ENCODE peak calls at places on chromosomes 11 and 22, in seven cellular contexts. E is dorsolateral prefrontal cortex, K is ureter, J is fibroblast of lung, Q is endothelial cell, W is NCI-H460, L is lung microvascular endothelial cell. H is an unnamed sample.

GRCh38 chr22:42533638-42533977 is 14.0 kb upstream of the RRP7A start:
- DNase-seq in E (no peak), K (no peak), J (no peak), Q (no peak), W (no peak), L (no peak), H (no peak)

GRCh38 chr22:40332319-40332781 is 13.9 kb upstream of the ADSL start:
- DNase-seq in E (no peak), K (no peak), J (peak; percentile 72), Q (no peak), W (no peak), L (peak; percentile 89), H (peak; percentile 81)

GRCh38 chr22:26646158-26646557 is 11.2 kb upstream of the MIAT start:
- DNase-seq in E (peak; percentile 66), K (no peak), J (no peak), Q (no peak), W (no peak), L (no peak), H (peak; percentile 55)

GRCh38 chr11:122202951-122203456 is 87.0 kb upstream of the BLID start:
- DNase-seq in E (peak; percentile 65), K (peak; percentile 72), J (peak; percentile 81), Q (peak; percentile 82), W (peak; percentile 50), L (peak; percentile 76), H (peak; percentile 71)

GRCh38 chr22:39318507-39319283 is 728 bp downstream of the RPL3 start:
- DNase-seq in E (no peak), K (no peak), J (peak; percentile 18), Q (no peak), W (no peak), L (peak; percentile 67), H (no peak)

GRCh38 chr22:39319284-39320170 is at the start of gene RPL3:
- DNase-seq in E (peak; percentile 97), K (peak; percentile 97), J (peak; percentile 99), Q (peak; percentile 95), W (peak; percentile 95), L (peak; percentile 100), H (peak; percentile 99)

GRCh38 chr11:1916986-1917522 is 2.4 kb upstream of the TNNT3 start:
- DNase-seq in E (no peak), K (no peak), J (no peak), Q (no peak), W (no peak), L (no peak), H (no peak)

GRCh38 chr11:41878158-41878557 is 418.7 kb upstream of the LRRC4C start:
- DNase-seq in E (no peak), K (no peak), J (no peak), Q (no peak), W (no peak), L (no peak), H (no peak)

GRCh38 chr11:126506789-126507188 is 151.3 kb downstream of the ST3GAL4 start:
- DNase-seq in E (no peak), K (no peak), J (no peak), Q (no peak), W (no peak), L (no peak), H (no peak)

GRCh38 chr11:69415411-69416122 is 65.9 kb upstream of the LINC01488 start:
- DNase-seq in E (no peak), K (no peak), J (no peak), Q (no peak), W (no peak), L (no peak), H (no peak)

GRCh38 chr11:116861539-116861938 is 24.1 kb upstream of the APOA1 start:
- DNase-seq in E (no peak), K (no peak), J (no peak), Q (no peak), W (no peak), L (no peak), H (peak; percentile 83)

GRCh38 chr11:76604081-76604601 is 66.4 kb downstream of the LRRC32 start:
- DNase-seq in E (peak; percentile 81), K (no peak), J (no peak), Q (no peak), W (no peak), L (no peak), H (no peak)

GRCh38 chr22:50626314-50626855 is 1.6 kb downstream of the ARSA start:
- DNase-seq in E (no peak), K (no peak), J (no peak), Q (no peak), W (no peak), L (no peak), H (no peak)

GRCh38 chr11:116342148-116342547 is 430.6 kb downstream of the BUD13 start:
- DNase-seq in E (no peak), K (no peak), J (no peak), Q (no peak), W (no peak), L (no peak), H (no peak)

GRCh38 chr11:102390667-102391449 is 43.8 kb downstream of the BIRC2 start:
- DNase-seq in E (peak; percentile 55), K (peak; percentile 72), J (peak; percentile 72), Q (peak; percentile 59), W (peak; percentile 65), L (peak; percentile 84), H (peak; percentile 63)

GRCh38 chr11:92735039-92735438 is 234.4 kb upstream of the MTNR1B start:
- DNase-seq in E (no peak), K (no peak), J (no peak), Q (no peak), W (no peak), L (peak; percentile 1), H (no peak)

GRCh38 chr11:32382339-32383049 is 52.8 kb downstream of the WT1 start:
- DNase-seq in E (no peak), K (no peak), J (no peak), Q (no peak), W (no peak), L (no peak), H (no peak)

GRCh38 chr11:17906436-17906835 is 106.4 kb downstream of the SERGEF start:
- DNase-seq in E (peak; percentile 84), K (no peak), J (no peak), Q (peak; percentile 20), W (no peak), L (peak; percentile 19), H (no peak)

GRCh38 chr11:61956191-61957027 is 6.3 kb downstream of the BEST1 start:
- DNase-seq in E (no peak), K (no peak), J (no peak), Q (no peak), W (no peak), L (no peak), H (no peak)

GRCh38 chr11:120819003-120819402 is 204.9 kb upstream of the TBCEL start:
- DNase-seq in E (no peak), K (no peak), J (no peak), Q (no peak), W (no peak), L (no peak), H (no peak)

GRCh38 chr22:33104192-33104591 is 46.0 kb upstream of the SYN3 start:
- DNase-seq in E (no peak), K (no peak), J (no peak), Q (no peak), W (no peak), L (no peak), H (no peak)

GRCh38 chr11:31641477-31642062 is 132.0 kb downstream of the ELP4 start:
- DNase-seq in E (no peak), K (no peak), J (peak; percentile 43), Q (peak; percentile 53), W (peak; percentile 26), L (peak; percentile 67), H (peak; percentile 36)

GRCh38 chr11:17923213-17923612 is 89.6 kb downstream of the SERGEF start:
- DNase-seq in E (no peak), K (no peak), J (peak; percentile 15), Q (no peak), W (no peak), L (no peak), H (no peak)

GRCh38 chr22:23534851-23535717 is 45.0 kb downstream of the IGLL1 start:
- DNase-seq in E (peak; percentile 27), K (no peak), J (no peak), Q (no peak), W (no peak), L (no peak), H (no peak)

GRCh38 chr11:62770778-62771143 is 435 bp upstream of the TAF6L start:
- DNase-seq in E (peak; percentile 40), K (no peak), J (no peak), Q (peak; percentile 33), W (no peak), L (peak; percentile 59), H (no peak)

GRCh38 chr11:9752091-9752490 is 88.2 kb downstream of the SWAP70 start:
- DNase-seq in E (no peak), K (no peak), J (peak; percentile 51), Q (no peak), W (no peak), L (no peak), H (peak; percentile 48)

GRCh38 chr11:35237860-35238715 is 99.1 kb downstream of the CD44 start:
- DNase-seq in E (no peak), K (no peak), J (peak; percentile 65), Q (peak; percentile 57), W (peak; percentile 49), L (peak; percentile 86), H (no peak)

GRCh38 chr11:119405986-119406385 is 17.0 kb downstream of the THY1 start:
- DNase-seq in E (no peak), K (no peak), J (no peak), Q (no peak), W (no peak), L (no peak), H (peak; percentile 13)

H was measured in IMR-90.